ENCODE peak calls at places on chromosomes 4 and X, in eight cellular contexts. H is fibroblast of mammary gland, Z is substantia nigra, O is M059J, F is sciatic nerve, Y is K562, D is HTR-8/SVneo, X is mesenchymal stem cell. I is an unnamed sample.

GRCh38 chr4:159297088-159297487 is 194.2 kb downstream of the RAPGEF2 start:
- DNase-seq in H (no peak), Z (no peak), O (no peak), F (no peak), Y (no peak), D (no peak), X (peak; percentile 33), I (no peak)

GRCh38 chr4:56215901-56216300 is 171.4 kb downstream of the AASDH start:
- DNase-seq in H (peak; percentile 63), Z (no peak), O (peak; percentile 44), F (no peak), Y (no peak), D (peak; percentile 8), X (peak; percentile 28), I (no peak)

GRCh38 chr4:150173420-150173819 is 95.2 kb downstream of the DCLK2 start:
- DNase-seq in H (no peak), Z (no peak), O (peak; percentile 45), F (no peak), Y (no peak), D (no peak), X (peak; percentile 50), I (no peak)

GRCh38 chrX:150762258-150762867 is 69.2 kb downstream of the MTMR1 start:
- DNase-seq in H (no peak), Z (no peak), O (no peak), F (no peak), Y (no peak), D (no peak), X (no peak), I (no peak)

GRCh38 chr4:26862381-26862915 is 1.8 kb downstream of the STIM2 start:
- DNase-seq in H (no peak), Z (no peak), O (no peak), F (no peak), Y (no peak), D (no peak), X (peak; percentile 13), I (no peak)

GRCh38 chrX:38220936-38221386 is 290 bp upstream of the SRPX start:
- DNase-seq in H (peak; percentile 65), Z (no peak), O (no peak), F (no peak), Y (no peak), D (no peak), X (peak; percentile 68), I (no peak)

GRCh38 chrX:15441464-15441863 is 51.7 kb downstream of the PIR start:
- DNase-seq in H (no peak), Z (no peak), O (no peak), F (no peak), Y (no peak), D (no peak), X (no peak), I (no peak)

GRCh38 chr4:23533859-23534258 is 356.0 kb downstream of the PPARGC1A start:
- DNase-seq in H (no peak), Z (no peak), O (no peak), F (no peak), Y (no peak), D (no peak), X (no peak), I (no peak)

GRCh38 chrX:129779747-129780146 is at the start of gene SASH3:
- DNase-seq in H (no peak), Z (no peak), O (no peak), F (peak; percentile 66), Y (no peak), D (no peak), X (no peak), I (no peak)

GRCh38 chr4:3713346-3713745 is 52.8 kb upstream of the ADRA2C start:
- DNase-seq in H (no peak), Z (no peak), O (no peak), F (no peak), Y (no peak), D (no peak), X (no peak), I (no peak)

GRCh38 chrX:23008431-23009099 is 8.8 kb downstream of the DDX53 start:
- DNase-seq in H (peak; percentile 27), Z (no peak), O (peak; percentile 25), F (no peak), Y (peak; percentile 20), D (peak; percentile 26), X (peak; percentile 40), I (no peak)

GRCh38 chrX:58025979-58026378 is 115.7 kb upstream of the ZXDA start:
- DNase-seq in H (peak; percentile 40), Z (no peak), O (peak; percentile 48), F (no peak), Y (peak; percentile 24), D (no peak), X (peak; percentile 10), I (no peak)

GRCh38 chr4:7649411-7649740 is 214.6 kb upstream of the PSAPL1 start:
- DNase-seq in H (no peak), Z (no peak), O (no peak), F (no peak), Y (no peak), D (no peak), X (no peak), I (no peak)

GRCh38 chr4:7818676-7819041 is 121.0 kb downstream of the AFAP1 start:
- DNase-seq in H (no peak), Z (no peak), O (no peak), F (no peak), Y (no peak), D (no peak), X (no peak), I (no peak)

GRCh38 chr4:149095798-149096197 is 653.6 kb upstream of the NR3C2 start:
- DNase-seq in H (no peak), Z (no peak), O (peak; percentile 18), F (no peak), Y (no peak), D (no peak), X (no peak), I (no peak)

GRCh38 chrX:49184294-49185061 is 1.7 kb downstream of the PRICKLE3 start:
- DNase-seq in H (peak; percentile 86), Z (no peak), O (peak; percentile 33), F (peak; percentile 93), Y (peak; percentile 94), D (peak; percentile 48), X (peak; percentile 93), I (peak; percentile 92)

GRCh38 chr4:139144911-139145551 is 32.0 kb downstream of the ELF2 start:
- DNase-seq in H (no peak), Z (no peak), O (peak; percentile 21), F (no peak), Y (no peak), D (no peak), X (no peak), I (no peak)

GRCh38 chrX:127574829-127575228 is 477.4 kb downstream of the ACTRT1 start:
- DNase-seq in H (no peak), Z (no peak), O (no peak), F (no peak), Y (no peak), D (no peak), X (no peak), I (no peak)

GRCh38 chr4:15186149-15186548 is 183.9 kb downstream of the CPEB2 start:
- DNase-seq in H (no peak), Z (no peak), O (peak; percentile 63), F (peak; percentile 59), Y (no peak), D (no peak), X (no peak), I (no peak)

GRCh38 chrX:19912-20571 is 261.1 kb upstream of the PLCXD1 start:
- DNase-seq in H (no peak), Z (no peak), O (no peak), F (no peak), Y (peak; percentile 25), D (no peak), X (peak; percentile 3), I (peak; percentile 22)

GRCh38 chr4:156634612-156635011 is 337.0 kb downstream of the PDGFC start:
- DNase-seq in H (no peak), Z (no peak), O (peak; percentile 84), F (no peak), Y (no peak), D (no peak), X (no peak), I (no peak)

GRCh38 chr4:110586137-110586850 is 36.6 kb downstream of the PITX2 start:
- DNase-seq in H (peak; percentile 76), Z (no peak), O (peak; percentile 71), F (no peak), Y (peak; percentile 4), D (peak; percentile 73), X (peak; percentile 69), I (no peak)

GRCh38 chr4:1478766-1479355 is 72.6 kb upstream of the NKX1-1 start:
- DNase-seq in H (no peak), Z (no peak), O (no peak), F (peak; percentile 27), Y (no peak), D (no peak), X (no peak), I (peak; percentile 28)

GRCh38 chrX:44828008-44828605 is 15.7 kb upstream of the DUSP21 start:
- DNase-seq in H (peak; percentile 95), Z (no peak), O (peak; percentile 88), F (no peak), Y (peak; percentile 9), D (peak; percentile 60), X (peak; percentile 44), I (peak; percentile 61)

GRCh38 chr4:41977709-41978108 is 3.8 kb upstream of the DCAF4L1 start:
- DNase-seq in H (peak; percentile 39), Z (no peak), O (peak; percentile 34), F (no peak), Y (no peak), D (no peak), X (peak; percentile 38), I (no peak)

GRCh38 chr4:150078041-150078995 is at the start of gene DCLK2:
- DNase-seq in H (peak; percentile 84), Z (peak; percentile 31), O (peak; percentile 79), F (peak; percentile 88), Y (peak; percentile 15), D (peak; percentile 67), X (peak; percentile 86), I (peak; percentile 52)

GRCh38 chrX:20218809-20219505 is 47.8 kb downstream of the RPS6KA3 start:
- DNase-seq in H (no peak), Z (no peak), O (no peak), F (no peak), Y (peak; percentile 54), D (no peak), X (peak; percentile 21), I (no peak)

GRCh38 chr4:149896428-149896827 is 80.8 kb upstream of the IQCM start:
- DNase-seq in H (peak; percentile 53), Z (no peak), O (peak; percentile 64), F (no peak), Y (no peak), D (peak; percentile 43), X (peak; percentile 37), I (no peak)

GRCh38 chr4:7370038-7370437 is 64.7 kb downstream of the PSAPL1 start:
- DNase-seq in H (no peak), Z (no peak), O (no peak), F (no peak), Y (no peak), D (no peak), X (no peak), I (no peak)

GRCh38 chrX:14864626-14865025 is 8.2 kb downstream of the FANCB start:
- DNase-seq in H (peak; percentile 18), Z (no peak), O (peak; percentile 2), F (no peak), Y (no peak), D (no peak), X (peak; percentile 17), I (no peak)

GRCh38 chr4:25782482-25782881 is 80.3 kb downstream of the SEL1L3 start:
- DNase-seq in H (no peak), Z (no peak), O (no peak), F (no peak), Y (no peak), D (no peak), X (no peak), I (no peak)

GRCh38 chr4:70885174-70885573 is 17.0 kb upstream of the MOB1B start:
- DNase-seq in H (peak; percentile 21), Z (no peak), O (no peak), F (no peak), Y (no peak), D (no peak), X (no peak), I (no peak)

GRCh38 chr4:7785017-7785416 is 154.6 kb downstream of the AFAP1 start:
- DNase-seq in H (peak; percentile 83), Z (no peak), O (peak; percentile 30), F (no peak), Y (no peak), D (no peak), X (no peak), I (peak; percentile 33)

GRCh38 chrX:115021121-115021520 is 3.7 kb upstream of the IL13RA2 start:
- DNase-seq in H (no peak), Z (no peak), O (no peak), F (no peak), Y (no peak), D (no peak), X (no peak), I (no peak)

I was measured in RWPE2.